ENCODE peak calls at places on chromosomes 3 and 15, in six cellular contexts. M is Panc1, G is cardiac fibroblast, T is choroid plexus epithelial cell, C is HFF-Myc, X is HepG2. K is an unnamed sample.

GRCh38 chr3:141294848-141295247 is 63.2 kb downstream of the PXYLP1 start:
- DNase-seq in M (no peak), G (peak), T (peak), C (no peak), X (no peak), K (no peak)

GRCh38 chr3:115099115-115099884 is 47.8 kb downstream of the ZBTB20 start:
- DNase-seq in M (no peak), G (peak), T (no peak), C (no peak), X (peak), K (no peak)

GRCh38 chr15:68316061-68316804 is 38.7 kb downstream of the FEM1B start:
- DNase-seq in M (no peak), G (no peak), T (peak), C (no peak), X (no peak), K (peak)

GRCh38 chr3:134607054-134608022 is 43.5 kb downstream of the KY start:
- DNase-seq in M (no peak), G (peak), T (peak), C (no peak), X (no peak), K (no peak)

GRCh38 chr3:154275965-154276364 is 48.3 kb downstream of the DHX36 start:
- DNase-seq in M (no peak), G (peak), T (no peak), C (no peak), X (no peak), K (no peak)

GRCh38 chr3:172106989-172107388 is 67.6 kb downstream of the FNDC3B start:
- DNase-seq in M (no peak), G (no peak), T (no peak), C (no peak), X (no peak), K (no peak)

GRCh38 chr3:187713504-187713903 is 11.1 kb upstream of the RTP2 start:
- DNase-seq in M (no peak), G (peak), T (peak), C (no peak), X (peak), K (no peak)

GRCh38 chr15:44710236-44711088 is 661 bp downstream of the PATL2 start:
- DNase-seq in M (no peak), G (peak), T (peak), C (no peak), X (no peak), K (no peak)

GRCh38 chr3:28544236-28544635 is 195.6 kb upstream of the AZI2 start:
- DNase-seq in M (no peak), G (no peak), T (no peak), C (no peak), X (no peak), K (no peak)

GRCh38 chr15:60208708-60209107 is 189.1 kb downstream of the ANXA2 start:
- DNase-seq in M (no peak), G (peak), T (peak), C (no peak), X (no peak), K (no peak)

GRCh38 chr3:133445111-133445510 is 45.3 kb downstream of the BFSP2 start:
- DNase-seq in M (no peak), G (no peak), T (no peak), C (no peak), X (no peak), K (no peak)

GRCh38 chr3:94066829-94067470 is 4.1 kb downstream of the NSUN3 start:
- DNase-seq in M (no peak), G (peak), T (no peak), C (no peak), X (no peak), K (no peak)

GRCh38 chr15:78038585-78039247 is 38.8 kb downstream of the TBC1D2B start:
- DNase-seq in M (no peak), G (no peak), T (no peak), C (no peak), X (no peak), K (no peak)

GRCh38 chr3:14235003-14235876 is 56.6 kb downstream of the LSM3 start:
- DNase-seq in M (no peak), G (no peak), T (no peak), C (no peak), X (no peak), K (no peak)

GRCh38 chr3:126865736-126866135 is 117.2 kb upstream of the PLXNA1 start:
- DNase-seq in M (no peak), G (no peak), T (no peak), C (no peak), X (no peak), K (no peak)
- TF ChIP-seq CTCF in M (no peak), G (no peak), T (no peak), C (no peak), X (no peak), K (no peak)

DNA sequence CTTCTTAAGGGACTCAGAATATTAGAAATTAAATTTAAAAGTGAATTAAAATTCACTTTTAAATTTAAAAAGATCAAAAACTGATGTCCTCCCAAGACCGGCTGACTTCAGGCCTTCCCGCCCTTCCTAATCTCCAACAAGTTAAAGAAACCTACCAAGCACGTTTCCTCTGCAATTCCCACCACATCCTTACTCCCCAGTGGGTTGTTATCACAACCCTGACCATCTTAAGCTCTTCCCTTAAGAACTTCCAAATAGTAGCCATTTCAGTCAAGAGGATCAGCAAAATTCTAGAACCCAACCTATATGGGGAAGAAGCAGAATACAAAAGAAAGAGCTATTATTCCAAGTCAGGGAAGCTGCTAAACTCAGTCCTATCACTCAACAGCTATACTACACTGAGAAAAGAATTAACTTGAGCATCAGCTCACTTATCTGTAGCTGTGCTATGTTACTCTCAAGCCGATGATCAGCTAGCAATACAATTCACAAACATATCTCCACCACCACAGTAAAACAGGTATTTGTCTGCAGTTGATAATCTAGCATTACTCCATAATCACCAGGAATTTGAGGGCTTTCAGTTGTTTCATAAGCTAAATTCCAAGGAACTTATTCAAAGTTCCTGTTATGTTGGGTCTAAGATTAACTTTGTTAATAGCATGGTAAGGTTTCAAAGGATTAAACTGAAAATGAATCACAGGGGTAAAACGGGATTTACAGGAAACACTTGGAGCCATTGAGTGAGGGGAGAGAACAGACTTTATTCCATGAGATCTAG is 14.3 kb downstream of the ABCC5 start:
- DNase-seq in M (no peak), G (peak), T (peak), C (no peak), X (no peak), K (no peak)
- H3K4me3 ChIP-seq in M (no peak), G (no peak), T (no peak), C (no peak), X (no peak), K (no peak)

DNA sequence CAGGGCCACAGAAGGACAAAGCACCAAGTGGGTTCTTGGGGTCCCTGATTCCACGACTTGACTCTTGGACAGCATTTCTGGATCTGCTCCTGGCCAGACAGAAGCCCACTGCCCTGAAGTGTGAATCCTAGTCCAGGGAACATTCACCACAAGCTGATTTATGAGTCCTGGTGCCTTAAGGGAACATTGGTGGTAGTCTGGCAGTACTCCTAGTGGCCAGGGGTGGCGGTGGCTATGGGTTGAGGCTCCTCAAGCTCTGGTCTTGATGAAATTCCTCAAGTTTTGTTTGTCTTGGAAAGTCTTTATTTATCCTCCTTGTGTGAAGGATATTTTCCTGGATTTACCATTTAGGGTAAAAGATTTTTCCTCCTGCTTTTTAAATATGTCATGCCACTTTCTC is 307.5 kb downstream of the PYDC2 start:
- DNase-seq in M (no peak), G (no peak), T (no peak), C (no peak), X (no peak), K (no peak)
- TF ChIP-seq CTCF in M (no peak), G (no peak), T (no peak), C (peak), X (no peak), K (no peak)

DNA sequence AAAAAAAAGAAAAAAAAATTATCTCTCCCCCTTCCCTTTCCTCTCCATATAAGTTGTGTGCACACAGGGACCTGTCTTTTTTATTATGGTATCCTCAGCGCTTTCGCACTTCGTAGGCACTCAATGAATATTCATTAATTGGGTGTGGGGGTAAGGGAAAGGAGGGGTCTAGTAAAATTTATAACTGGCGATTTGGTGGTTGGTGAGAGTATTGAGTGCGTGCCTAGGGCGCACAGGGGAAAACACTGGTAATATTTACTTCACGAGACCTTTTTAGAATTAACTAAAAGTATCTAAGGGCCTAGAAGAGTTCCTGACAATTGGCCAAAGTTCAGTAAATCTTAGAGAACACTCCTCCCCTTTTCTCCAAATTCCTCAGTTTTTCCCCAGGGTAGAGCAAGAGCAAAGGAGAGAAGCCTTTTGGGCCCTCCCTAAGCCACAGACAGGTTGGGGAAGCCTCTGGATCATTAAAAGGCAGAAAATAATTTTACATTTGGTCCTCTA is 25.7 kb downstream of the TYRO3 start:
- DNase-seq in M (no peak), G (no peak), T (no peak), C (no peak), X (no peak), K (no peak)
- H3K4me3 ChIP-seq in M (peak), G (no peak), T (peak), C (peak), X (peak), K (peak)

GRCh38 chr3:123070471-123070870 is 3.6 kb downstream of the PDIA5 start:
- DNase-seq in M (no peak), G (no peak), T (no peak), C (no peak), X (no peak), K (peak)

GRCh38 chr3:123071581-123071980 is 4.8 kb downstream of the PDIA5 start:
- DNase-seq in M (no peak), G (no peak), T (no peak), C (no peak), X (no peak), K (peak)

GRCh38 chr3:123072564-123072963 is 5.7 kb downstream of the PDIA5 start:
- DNase-seq in M (no peak), G (no peak), T (no peak), C (no peak), X (no peak), K (peak)

GRCh38 chr3:123072152-123072551 is 5.3 kb downstream of the PDIA5 start:
- DNase-seq in M (no peak), G (no peak), T (no peak), C (no peak), X (no peak), K (peak)

GRCh38 chr3:123071146-123071545 is 4.3 kb downstream of the PDIA5 start:
- DNase-seq in M (no peak), G (no peak), T (no peak), C (no peak), X (peak), K (peak)
- TF ChIP-seq CTCF in M (no peak), G (peak), T (peak), C (no peak), X (no peak), K (no peak)